ENCODE peak calls at places on chromosomes 7 and 10, in five cellular contexts. W is lower lobe of right lung, G is spleen, A is neural progenitor cell, Q is K562. P is an unnamed sample.

GRCh38 chr10:116849271-116850057 is at the start of gene ENO4:
- DNase-seq in Q (no peak), A (peak; percentile 97), W (peak; percentile 88), G (peak; percentile 87), P (no peak)

GRCh38 chr7:79590571-79591274 is 137.3 kb upstream of the MAGI2 start:
- DNase-seq in A (no peak), G (no peak), Q (no peak), W (no peak), P (no peak)

GRCh38 chr10:115947104-115947503 is 325.9 kb downstream of the GFRA1 start:
- DNase-seq in W (no peak), G (no peak), Q (no peak), A (no peak), P (no peak)

GRCh38 chr10:128572696-128573095 is 446.5 kb upstream of the MKI67 start:
- DNase-seq in A (no peak), G (no peak), W (no peak), Q (no peak), P (no peak)

GRCh38 chr7:77587276-77587675 is 50.2 kb downstream of the PTPN12 start:
- DNase-seq in Q (no peak), A (no peak), W (no peak), G (no peak), P (no peak)

GRCh38 chr10:51030480-51030879 is 43.8 kb upstream of the PRKG1 start:
- DNase-seq in A (no peak), G (no peak), Q (no peak), W (no peak), P (no peak)

GRCh38 chr7:128030263-128030998 is 806 bp downstream of the LRRC4 start:
- DNase-seq in G (peak; percentile 78), A (peak; percentile 76), W (no peak), Q (no peak), P (no peak)

GRCh38 chr7:12123172-12123571 is 87.9 kb upstream of the TMEM106B start:
- DNase-seq in G (no peak), W (no peak), Q (no peak), A (no peak), P (no peak)

GRCh38 chr10:116694927-116695268 is 47.5 kb downstream of the HSPA12A start:
- DNase-seq in Q (no peak), A (no peak), W (no peak), G (no peak), P (no peak)

GRCh38 chr7:123811056-123811455 is 33.9 kb upstream of the HYAL4 start:
- DNase-seq in A (no peak), G (no peak), Q (no peak), W (no peak), P (no peak)

GRCh38 chr10:71468363-71469094 is 71.8 kb downstream of the CDH23 start:
- DNase-seq in W (peak; percentile 23), Q (no peak), G (no peak), A (no peak), P (no peak)

GRCh38 chr7:93601363-93601762 is 26.8 kb upstream of the CALCR start:
- DNase-seq in G (no peak), W (no peak), Q (no peak), A (peak; percentile 13), P (peak; percentile 77)

GRCh38 chr7:113730309-113730955 is 188.4 kb downstream of the PPP1R3A start:
- DNase-seq in Q (no peak), A (no peak), W (no peak), G (no peak), P (peak; percentile 74)

GRCh38 chr7:35004531-35005096 is 32.7 kb downstream of the DPY19L1 start:
- DNase-seq in Q (no peak), W (no peak), G (no peak), A (peak; percentile 33), P (peak; percentile 16)

GRCh38 chr7:115679976-115680375 is 350.6 kb downstream of the TFEC start:
- DNase-seq in Q (no peak), G (no peak), W (no peak), A (peak; percentile 72), P (peak; percentile 66)

GRCh38 chr7:115679423-115679822 is 351.1 kb downstream of the TFEC start:
- DNase-seq in A (no peak), Q (no peak), G (no peak), W (no peak), P (no peak)

GRCh38 chr7:115683093-115683492 is 347.5 kb downstream of the TFEC start:
- DNase-seq in A (no peak), Q (no peak), G (no peak), W (no peak), P (no peak)

GRCh38 chr7:115680921-115681320 is 349.6 kb downstream of the TFEC start:
- DNase-seq in A (peak; percentile 33), W (no peak), G (no peak), Q (no peak), P (no peak)

DNA sequence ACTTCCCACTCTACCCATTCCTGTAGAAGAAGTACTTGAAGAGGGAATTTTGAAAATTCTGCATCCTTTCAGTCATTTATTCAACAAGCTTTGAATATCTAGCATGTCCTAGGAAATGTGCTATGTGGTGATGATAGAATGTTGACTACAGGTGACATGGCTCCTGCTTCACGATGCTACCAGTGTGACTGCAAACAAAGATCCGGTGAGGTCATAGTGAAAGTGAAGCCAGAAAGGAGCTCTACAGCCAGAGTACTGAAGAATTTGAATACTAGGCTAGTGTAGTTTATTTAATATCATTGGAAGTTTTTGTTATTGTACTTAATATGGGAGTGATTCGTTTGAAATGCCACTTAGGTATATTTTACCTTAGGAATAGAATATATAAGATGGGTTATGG is 348.1 kb downstream of the TFEC start:
- DNase-seq in W (no peak), G (no peak), A (no peak), Q (no peak), P (no peak)
- H3K4me1 ChIP-seq in W (no peaks in the 10 kb centered on the region), G (no peaks in the 10 kb centered on the region), A (peaks cover 12% of the 10 kb centered on the region), Q (no peaks in the 10 kb centered on the region), P (peaks cover 18% of the 10 kb centered on the region)

GRCh38 chr7:46679671-46680070 is 758.6 kb upstream of the IGFBP3 start:
- DNase-seq in G (no peak), A (no peak), W (no peak), Q (no peak), P (no peak)
- H3K27me3 ChIP-seq in G (no peaks in the 10 kb centered on the region), A (no peaks in the 10 kb centered on the region), W (no peaks in the 10 kb centered on the region), Q (no peaks in the 10 kb centered on the region), P (no peaks in the 10 kb centered on the region)

GRCh38 chr7:133167300-133167699 is 85.4 kb upstream of the CHCHD3 start:
- DNase-seq in Q (no peak), W (no peak), A (peak; percentile 37), G (no peak), P (no peak)
- H3K4me1 ChIP-seq in Q (peaks cover 2% of the 10 kb centered on the region), W (no peaks in the 10 kb centered on the region), A (peaks cover 8% of the 10 kb centered on the region), G (no peaks in the 10 kb centered on the region), P (no peaks in the 10 kb centered on the region)

DNA sequence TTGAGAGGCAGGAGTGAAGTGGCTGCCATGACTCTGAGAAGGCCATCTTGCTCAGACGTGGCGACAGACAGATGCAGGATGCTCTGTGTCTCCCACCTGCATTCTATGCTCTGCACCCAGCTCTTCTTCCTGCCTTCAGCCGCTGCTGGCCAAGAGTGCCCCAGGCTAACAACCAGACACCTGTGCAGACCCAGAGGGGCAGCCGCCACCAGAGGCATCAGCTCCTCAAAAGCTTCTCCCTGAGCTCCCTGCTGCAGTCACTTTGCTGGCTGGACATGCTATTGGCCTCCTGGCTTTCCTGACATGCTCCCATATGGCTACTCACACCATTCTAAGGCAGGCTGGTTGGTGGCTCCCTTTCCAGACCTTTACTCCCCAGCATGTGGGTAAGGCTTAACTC is 70.6 kb upstream of the GRB10 start:
- DNase-seq in A (no peak), W (no peak), G (no peak), Q (no peak), P (no peak)
- H3K27me3 ChIP-seq in A (no peaks in the 10 kb centered on the region), W (no peaks in the 10 kb centered on the region), G (no peaks in the 10 kb centered on the region), Q (peaks cover 28% of the 10 kb centered on the region), P (peaks cover 2% of the 10 kb centered on the region)

GRCh38 chr7:23462846-23463245 is 7.4 kb downstream of the IGF2BP3 start:
- DNase-seq in Q (no peak), A (no peak), W (no peak), G (no peak), P (no peak)
- H3K4me1 ChIP-seq in Q (peaks cover 9% of the 10 kb centered on the region), A (peaks cover 38% of the 10 kb centered on the region), W (peaks cover 4% of the 10 kb centered on the region), G (peaks cover 5% of the 10 kb centered on the region), P (peaks cover 12% of the 10 kb centered on the region)

DNA sequence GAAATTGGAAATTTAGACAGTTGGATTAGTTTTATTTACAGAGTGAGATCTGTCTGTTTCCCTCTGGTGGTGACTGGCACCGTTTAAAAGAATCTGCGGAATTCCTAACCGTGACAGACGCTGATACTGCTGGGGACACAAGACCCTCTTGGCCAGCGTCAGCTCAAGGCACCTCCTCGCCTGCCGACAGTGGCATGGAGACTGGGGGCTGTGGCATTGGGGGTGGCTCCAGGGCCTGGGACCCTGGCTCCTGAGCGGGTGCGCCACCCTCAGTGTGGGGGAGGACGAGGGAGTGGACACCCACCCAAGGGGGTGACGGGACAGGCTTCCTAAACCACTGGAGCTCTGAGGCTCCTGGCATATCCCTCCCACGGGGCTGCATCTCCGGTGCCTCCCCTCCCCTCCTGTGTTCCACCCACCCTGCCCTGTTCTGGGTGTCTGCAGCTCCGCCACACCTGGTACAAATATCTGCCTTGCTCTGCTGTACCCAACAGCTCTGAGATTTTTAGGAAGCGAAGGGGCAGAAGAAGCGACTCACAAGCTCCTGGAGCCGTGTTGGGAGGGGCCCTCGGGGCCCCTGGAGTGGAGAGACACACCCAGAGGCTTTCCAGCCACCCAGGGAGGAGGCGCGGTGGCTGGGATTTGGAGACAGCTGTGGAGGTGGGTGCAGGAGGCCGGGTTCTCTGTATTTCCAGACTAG is 178.7 kb downstream of the DNAJB6 start:
- DNase-seq in W (no peak), A (peak; percentile 30), Q (no peak), G (peak; percentile 68), P (peak; percentile 53)
- H3K27me3 ChIP-seq in W (no peaks in the 10 kb centered on the region), A (peaks cover 10% of the 10 kb centered on the region), Q (peaks cover 72% of the 10 kb centered on the region), G (peaks cover 24% of the 10 kb centered on the region), P (peaks cover 8% of the 10 kb centered on the region)

GRCh38 chr7:22633954-22634474 is 93.0 kb upstream of the IL6 start:
- DNase-seq in G (no peak), Q (no peak), W (no peak), A (no peak), P (no peak)

GRCh38 chr7:22633286-22633953 is 93.6 kb upstream of the IL6 start:
- DNase-seq in W (no peak), Q (no peak), A (no peak), G (no peak), P (no peak)

GRCh38 chr7:22632674-22633073 is 94.3 kb upstream of the IL6 start:
- DNase-seq in Q (no peak), A (no peak), W (no peak), G (no peak), P (no peak)

GRCh38 chr7:22630069-22630468 is 96.9 kb upstream of the IL6 start:
- DNase-seq in Q (no peak), W (no peak), G (no peak), A (no peak), P (no peak)

GRCh38 chr7:22631730-22632129 is 95.3 kb upstream of the IL6 start:
- DNase-seq in W (no peak), G (no peak), Q (no peak), A (no peak), P (no peak)
- H3K4me1 ChIP-seq in W (peaks cover 9% of the 10 kb centered on the region), G (no peaks in the 10 kb centered on the region), Q (no peaks in the 10 kb centered on the region), A (peaks cover 13% of the 10 kb centered on the region), P (no peaks in the 10 kb centered on the region)

DNA sequence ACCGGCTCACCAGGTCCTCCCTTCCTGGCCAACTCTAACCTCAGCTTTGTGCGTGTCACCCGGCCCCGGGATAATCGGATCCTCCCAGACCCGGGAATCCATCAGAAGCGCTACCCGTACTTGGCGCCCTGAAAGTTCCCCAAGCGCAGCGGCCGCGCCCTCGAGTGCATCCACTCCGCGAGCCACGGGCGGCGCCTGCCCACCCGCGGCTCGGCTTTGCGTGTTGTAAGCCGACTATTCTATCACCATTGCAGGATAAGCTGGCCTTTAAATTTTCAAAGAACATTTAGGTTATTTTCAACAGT is 35.7 kb upstream of the EBLN1 start:
- DNase-seq in G (peak; percentile 89), W (peak; percentile 64), Q (no peak), A (peak; percentile 72), P (no peak)
- H3K27me3 ChIP-seq in G (peaks cover 6% of the 10 kb centered on the region), W (no peaks in the 10 kb centered on the region), Q (no peaks in the 10 kb centered on the region), A (peaks cover 98% of the 10 kb centered on the region), P (no peaks in the 10 kb centered on the region)